ENCODE peak calls at places on chromosomes 1 and 21, in five cellular contexts. X, Z, G, N and V are unnamed samples.
A peak's percentile ranks its signal among the peaks of the same experiment; 100 is the strongest.

GRCh38 chr21:46423546-46424061 is 35.1 kb upstream of the DIP2A start:
- DNase-seq in N (no peak), X (no peak), G (no peak), Z (peak; percentile 15), V (no peak)

GRCh38 chr1:85328713-85329376 is 52.4 kb upstream of the BCL10 start:
- DNase-seq in Z (no peak), N (no peak), X (peak; percentile 86), G (no peak), V (peak; percentile 98)

GRCh38 chr21:32719085-32719484 is 8.7 kb downstream of the SYNJ1 start:
- DNase-seq in X (no peak), Z (no peak), N (no peak), G (no peak), V (no peak)

GRCh38 chr1:181208076-181208475 is 119.6 kb downstream of the IER5 start:
- DNase-seq in Z (no peak), N (no peak), G (no peak), X (no peak), V (no peak)

GRCh38 chr1:31238986-31239613 is 587 bp downstream of the NKAIN1 start:
- DNase-seq in X (peak; percentile 51), Z (no peak), G (peak; percentile 43), N (no peak), V (no peak)

GRCh38 chr1:6287431-6287886 is 26.6 kb upstream of the GPR153 start:
- DNase-seq in G (no peak), N (no peak), Z (no peak), X (peak; percentile 13), V (no peak)

GRCh38 chr1:155242805-155243358 is 12.4 kb downstream of the ENTREP3 start:
- DNase-seq in X (no peak), N (no peak), Z (no peak), G (no peak), V (no peak)

GRCh38 chr1:200211157-200211556 is 183.6 kb downstream of the NR5A2 start:
- DNase-seq in N (no peak), X (peak; percentile 32), G (no peak), Z (no peak), V (peak; percentile 65)

GRCh38 chr1:17633654-17634053 is 94.2 kb downstream of the ARHGEF10L start:
- DNase-seq in X (peak; percentile 44), Z (no peak), N (no peak), G (no peak), V (peak; percentile 48)

GRCh38 chr1:50208296-50208695 is 99.6 kb downstream of the ELAVL4 start:
- DNase-seq in N (no peak), G (no peak), Z (no peak), X (no peak), V (no peak)

GRCh38 chr1:36603461-36603860 is 120.7 kb upstream of the CSF3R start:
- DNase-seq in N (no peak), G (no peak), X (no peak), Z (no peak), V (no peak)

GRCh38 chr1:29793101-29793546 is 556.8 kb downstream of the PTPRU start:
- DNase-seq in X (peak; percentile 92), Z (peak; percentile 76), G (peak; percentile 91), N (peak; percentile 29), V (peak; percentile 75)

GRCh38 chr1:53371121-53371666 is 43.3 kb upstream of the LRP8 start:
- DNase-seq in N (no peak), Z (no peak), G (no peak), X (no peak), V (no peak)

GRCh38 chr1:180040034-180040433 is 85.4 kb downstream of the CEP350 start:
- DNase-seq in Z (no peak), G (no peak), X (peak; percentile 17), N (no peak), V (peak; percentile 14)

GRCh38 chr1:81375884-81376548 is 424.7 kb upstream of the ADGRL2 start:
- DNase-seq in N (no peak), Z (no peak), G (no peak), X (no peak), V (no peak)

GRCh38 chr1:233631810-233632375 is 18.0 kb downstream of the KCNK1 start:
- DNase-seq in Z (no peak), X (no peak), N (no peak), G (no peak), V (no peak)

GRCh38 chr1:96721382-96722160 is at the start of gene PTBP2:
- DNase-seq in N (peak; percentile 73), G (peak; percentile 89), X (peak; percentile 95), Z (peak; percentile 88), V (peak; percentile 65)

GRCh38 chr21:29299046-29299905 is 554 bp downstream of the BACH1 start:
- DNase-seq in X (peak; percentile 85), G (peak; percentile 64), Z (peak; percentile 73), N (peak; percentile 59), V (peak; percentile 61)

GRCh38 chr1:5514519-5515183 is 477.6 kb downstream of the NPHP4 start:
- DNase-seq in X (peak; percentile 61), N (peak; percentile 60), G (peak; percentile 80), Z (peak; percentile 64), V (peak; percentile 22)

GRCh38 chr1:13901041-13901440 is 201.1 kb downstream of the PRDM2 start:
- DNase-seq in N (no peak), Z (no peak), X (no peak), G (no peak), V (no peak)

GRCh38 chr1:65002508-65003315 is 36.4 kb upstream of the JAK1 start:
- DNase-seq in N (peak; percentile 64), Z (peak; percentile 89), G (peak; percentile 71), X (peak; percentile 94), V (peak; percentile 77)

GRCh38 chr21:21182401-21182800 is 184.2 kb downstream of the NCAM2 start:
- DNase-seq in X (no peak), Z (no peak), N (no peak), G (no peak), V (no peak)

GRCh38 chr21:33949516-33950424 is 34.2 kb upstream of the ATP5PO start:
- DNase-seq in Z (no peak), G (no peak), N (peak; percentile 30), X (no peak), V (no peak)

GRCh38 chr1:155859881-155860841 is 794 bp downstream of the SYT11 start:
- DNase-seq in N (peak; percentile 64), Z (peak; percentile 91), X (peak; percentile 93), G (peak; percentile 49), V (peak; percentile 73)

GRCh38 chr1:52358851-52359497 is 7.0 kb downstream of the CC2D1B start:
- DNase-seq in Z (no peak), G (no peak), X (no peak), N (no peak), V (no peak)

GRCh38 chr1:95503371-95504145 is 269.5 kb downstream of the RWDD3 start:
- DNase-seq in X (no peak), Z (no peak), N (no peak), G (no peak), V (no peak)

GRCh38 chr1:87077959-87078673 is 163.7 kb downstream of the HS2ST1 start:
- DNase-seq in X (no peak), N (no peak), Z (no peak), G (no peak), V (no peak)

GRCh38 chr1:116956378-116956777 is 45.2 kb upstream of the CD101 start:
- DNase-seq in X (no peak), Z (no peak), G (no peak), N (no peak), V (no peak)

GRCh38 chr1:110464340-110464739 is 13.4 kb downstream of the PROK1 start:
- DNase-seq in G (no peak), N (no peak), X (peak; percentile 61), Z (no peak), V (no peak)

GRCh38 chr1:22575532-22576147 is 12.4 kb downstream of the EPHA8 start:
- DNase-seq in Z (no peak), X (no peak), G (no peak), N (no peak), V (no peak)

GRCh38 chr1:83860506-83861221 is 138.3 kb downstream of the TTLL7 start:
- DNase-seq in X (peak; percentile 11), Z (peak; percentile 87), N (peak; percentile 24), G (peak; percentile 93), V (peak; percentile 48)

GRCh38 chr1:230077436-230078221 is 10.6 kb downstream of the GALNT2 start:
- DNase-seq in X (no peak), N (no peak), Z (no peak), G (no peak), V (peak; percentile 40)

GRCh38 chr1:109181807-109182163 is 31.9 kb upstream of the SARS1 start:
- DNase-seq in N (no peak), G (peak; percentile 31), Z (no peak), X (no peak), V (no peak)

DNA sequence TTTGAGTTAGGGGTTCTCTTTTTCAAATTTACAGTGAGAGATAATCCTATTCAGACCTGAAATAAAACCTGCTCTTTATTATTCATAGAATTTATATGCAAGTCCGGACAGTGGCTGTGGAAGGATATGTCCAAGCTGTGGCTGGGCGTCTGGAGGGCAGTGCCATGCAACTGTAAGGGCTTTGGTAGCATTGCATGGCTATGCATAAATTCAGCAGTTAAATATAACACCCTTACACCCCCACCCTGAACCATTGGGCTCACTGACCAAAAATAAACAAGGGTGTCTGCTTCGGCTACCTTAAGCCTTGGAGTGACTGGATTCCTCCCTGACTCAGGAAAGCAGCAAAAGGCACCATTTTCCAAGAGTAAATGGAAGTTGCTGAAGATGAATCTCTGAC is 5.4 kb downstream of the CHTOP start:
- DNase-seq in Z (no peak), G (no peak), X (no peak), N (no peak), V (no peak)
- H3K36me3 ChIP-seq in Z (peaks cover 77% of the 10 kb centered on the region), G (peaks cover 23% of the 10 kb centered on the region), X (peaks cover 80% of the 10 kb centered on the region), N (peaks cover 66% of the 10 kb centered on the region), V (peaks cover 78% of the 10 kb centered on the region)

GRCh38 chr1:41856361-41857285 is 62.1 kb downstream of the HIVEP3 start:
- DNase-seq in X (peak; percentile 56), G (no peak), Z (no peak), N (no peak), V (no peak)
- H3K36me3 ChIP-seq in X (no peaks in the 10 kb centered on the region), G (no peaks in the 10 kb centered on the region), Z (no peaks in the 10 kb centered on the region), N (no peaks in the 10 kb centered on the region), V (no peaks in the 10 kb centered on the region)

GRCh38 chr1:15934211-15935055 is 41.5 kb downstream of the ZBTB17 start:
- DNase-seq in Z (no peak), G (no peak), N (no peak), X (no peak), V (no peak)
- H3K36me3 ChIP-seq in Z (peaks cover 95% of the 10 kb centered on the region), G (peaks cover 10% of the 10 kb centered on the region), N (peaks cover 59% of the 10 kb centered on the region), X (peaks cover 90% of the 10 kb centered on the region), V (peaks cover 71% of the 10 kb centered on the region)

DNA sequence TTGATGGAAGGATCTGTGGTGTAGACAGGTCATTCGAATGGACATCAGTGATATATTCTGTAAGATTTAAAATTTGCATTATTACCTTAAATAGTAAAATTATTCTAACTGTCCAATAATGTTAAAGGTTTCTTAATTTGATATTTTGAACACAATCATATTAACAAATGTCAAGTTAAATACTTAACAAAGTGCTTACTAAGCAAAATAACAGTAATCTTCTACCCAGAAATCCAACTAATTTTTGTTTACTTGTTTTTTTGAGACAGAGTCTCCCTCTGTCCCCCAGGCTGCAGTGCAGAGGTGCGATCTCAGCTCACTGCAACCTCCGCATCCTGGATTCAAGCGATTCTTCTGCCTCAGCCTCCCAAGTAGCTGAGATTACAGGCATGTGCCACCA is 33.9 kb downstream of the USP33 start:
- DNase-seq in Z (no peak), X (no peak), G (no peak), N (no peak), V (no peak)
- H3K36me3 ChIP-seq in Z (peaks cover 64% of the 10 kb centered on the region), X (peaks cover 100% of the 10 kb centered on the region), G (no peaks in the 10 kb centered on the region), N (peaks cover 29% of the 10 kb centered on the region), V (peaks cover 24% of the 10 kb centered on the region)

DNA sequence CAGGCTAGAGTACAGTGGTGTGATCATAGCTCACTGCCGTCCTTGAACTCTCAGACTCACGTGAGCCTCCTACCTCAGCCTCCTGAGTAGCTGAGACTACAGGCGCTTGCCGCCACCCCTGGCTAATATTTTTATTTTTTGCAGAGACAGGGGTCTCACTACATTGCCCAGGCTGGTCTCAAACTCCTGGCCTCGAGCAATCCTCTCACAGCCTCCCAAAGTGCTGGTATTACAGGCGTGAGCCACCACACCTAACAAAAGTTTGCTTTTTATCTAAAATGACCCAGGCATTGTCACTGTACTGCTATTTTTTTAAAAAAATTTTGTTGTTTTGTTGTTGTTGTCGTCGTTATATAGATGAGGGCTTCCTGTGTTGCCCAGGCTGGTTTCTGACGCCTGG is 46.4 kb downstream of the CAPN2 start:
- DNase-seq in X (no peak), G (no peak), N (no peak), Z (no peak), V (no peak)
- H3K36me3 ChIP-seq in X (peaks cover 98% of the 10 kb centered on the region), G (peaks cover 2% of the 10 kb centered on the region), N (peaks cover 65% of the 10 kb centered on the region), Z (peaks cover 94% of the 10 kb centered on the region), V (peaks cover 95% of the 10 kb centered on the region)